ENCODE peak calls at places on chromosomes 4 and X, in six cellular contexts. G is neuronal stem cell, W is IMR-90, L is H9, M is mesenchymal stem cell, Z is H1. P is an unnamed sample.
A peak's percentile ranks its signal among the peaks of the same experiment; 100 is the strongest.

GRCh38 chrX:30141966-30142365 is 73.4 kb upstream of the MAGEB2 start:
- DNase-seq in G (peak; percentile 6), W (peak; percentile 59), L (no peak), M (peak; percentile 60), Z (no peak), P (peak; percentile 75)

GRCh38 chr4:154526151-154526550 is 24.0 kb downstream of the PLRG1 start:
- DNase-seq in G (no peak), W (no peak), L (no peak), M (no peak), Z (no peak), P (no peak)

GRCh38 chr4:152100378-152101201 is 339.8 kb upstream of the GATB start:
- DNase-seq in G (no peak), W (no peak), L (no peak), M (no peak), Z (no peak), P (no peak)

GRCh38 chrX:130110379-130111219 is at the start of gene ELF4:
- DNase-seq in G (no peak), W (peak; percentile 37), L (no peak), M (peak; percentile 62), Z (no peak), P (peak; percentile 45)

GRCh38 chr4:149549911-149550310 is 265.7 kb downstream of the IQCM start:
- DNase-seq in G (no peak), W (no peak), L (peak; percentile 62), M (no peak), Z (peak; percentile 43), P (peak; percentile 80)

GRCh38 chr4:147360301-147360700 is 120.6 kb upstream of the EDNRA start:
- DNase-seq in G (no peak), W (peak; percentile 92), L (no peak), M (peak; percentile 94), Z (no peak), P (no peak)

GRCh38 chrX:24277405-24277804 is 36.5 kb downstream of the SUPT20HL2 start:
- DNase-seq in G (no peak), W (no peak), L (no peak), M (no peak), Z (no peak), P (no peak)

GRCh38 chrX:80223922-80224579 is 196.2 kb upstream of the TENT5D start:
- DNase-seq in G (no peak), W (no peak), L (no peak), M (no peak), Z (no peak), P (peak; percentile 35)

GRCh38 chrX:97267376-97267775 is 383.7 kb downstream of the RPA4 start:
- DNase-seq in G (no peak), W (peak; percentile 9), L (no peak), M (peak; percentile 38), Z (no peak), P (no peak)

GRCh38 chrX:136747003-136747986 is 33.4 kb downstream of the ARHGEF6 start:
- DNase-seq in G (no peak), W (no peak), L (no peak), M (no peak), Z (no peak), P (no peak)

DNA sequence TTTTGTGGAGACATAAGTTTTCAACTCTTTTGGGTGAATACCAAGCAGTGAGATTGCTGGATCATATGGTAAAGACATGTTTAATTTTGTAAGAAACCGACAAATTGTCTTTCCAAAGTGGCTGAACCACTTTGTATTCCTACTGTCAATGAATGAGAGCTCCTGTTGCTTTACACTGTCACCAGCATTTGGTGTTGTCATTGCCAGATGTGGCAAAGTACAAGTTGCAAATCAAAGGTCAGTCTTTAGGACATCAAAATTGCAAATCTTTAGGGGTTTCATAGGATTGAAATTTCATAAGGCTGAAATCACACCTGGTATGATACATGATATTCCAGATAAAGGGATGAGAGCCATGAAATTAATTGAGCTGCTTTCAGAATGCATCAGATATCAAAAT is 67.7 kb upstream of the ELOVL6 start:
- DNase-seq in G (no peak), W (no peak), L (no peak), M (no peak), Z (no peak), P (no peak)
- H2BK15ac ChIP-seq in G (no peak overlapping the region), W (no peak overlapping the region), L (no peak overlapping the region), M (no peak overlapping the region), Z (no peak overlapping the region), P (no peak overlapping the region)

GRCh38 chr4:6782147-6782845 is at the start of gene KIAA0232:
- DNase-seq in G (peak; percentile 93), W (peak; percentile 93), L (peak; percentile 88), M (peak; percentile 94), Z (peak; percentile 62), P (peak; percentile 95)
- H2AK5ac ChIP-seq in G (peak within 1 kb of the TSS; percentile 98), W (no peak within 1 kb of the TSS), L (no peak within 1 kb of the TSS), M (no peak within 1 kb of the TSS), Z (no peak within 1 kb of the TSS), P (no peak within 1 kb of the TSS)

GRCh38 chr4:115938764-115939443 is 825.5 kb upstream of the NDST4 start:
- DNase-seq in G (no peak), W (no peak), L (no peak), M (no peak), Z (no peak), P (peak; percentile 11)
- H2BK15ac ChIP-seq in G (no peak overlapping the region), W (no peak overlapping the region), L (no peak overlapping the region), M (no peak overlapping the region), Z (no peak overlapping the region), P (no peak overlapping the region)

DNA sequence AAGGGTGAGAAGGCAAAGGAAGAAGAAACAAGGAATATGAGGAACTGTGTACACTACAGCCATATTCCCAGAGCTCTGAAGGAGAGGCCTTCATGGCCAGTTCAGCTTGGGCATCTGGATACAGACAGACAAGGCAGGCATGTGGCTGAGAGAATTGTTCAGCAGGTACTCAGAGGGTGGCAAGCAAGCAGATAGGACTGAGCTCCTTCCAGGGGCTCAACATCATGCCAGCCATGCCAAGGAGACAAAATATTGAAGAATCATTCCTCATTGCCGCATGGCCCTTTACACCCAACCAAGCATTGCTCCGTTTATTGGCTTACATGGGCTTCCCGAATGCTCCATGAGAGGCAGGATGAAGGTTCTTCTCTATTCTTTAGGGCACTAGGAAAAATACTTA is 78.5 kb upstream of the EFNB1 start:
- DNase-seq in G (no peak), W (no peak), L (no peak), M (no peak), Z (no peak), P (no peak)
- H2AK5ac ChIP-seq in G (no peak overlapping the region), W (no peak overlapping the region), L (no peak overlapping the region), M (no peak overlapping the region), Z (no peak overlapping the region), P (no peak overlapping the region)

GRCh38 chrX:84199688-84200087 is 11.7 kb upstream of the RPS6KA6 start:
- DNase-seq in G (no peak), W (no peak), L (no peak), M (no peak), Z (no peak), P (no peak)
- H2BK15ac ChIP-seq in G (no peak overlapping the region), W (no peak overlapping the region), L (no peak overlapping the region), M (no peak overlapping the region), Z (no peak overlapping the region), P (no peak overlapping the region)

GRCh38 chr4:32607978-32608377 is 1887.8 kb downstream of the PCDH7 start:
- DNase-seq in G (no peak), W (no peak), L (no peak), M (no peak), Z (no peak), P (no peak)
- H2AK5ac ChIP-seq in G (no peak overlapping the region), W (no peak overlapping the region), L (no peak overlapping the region), M (no peak overlapping the region), Z (no peak overlapping the region), P (no peak overlapping the region)

GRCh38 chr4:62543002-62543401 is 1342.9 kb downstream of the ADGRL3 start:
- DNase-seq in G (no peak), W (no peak), L (no peak), M (no peak), Z (no peak), P (no peak)
- H2BK15ac ChIP-seq in G (no peak overlapping the region), W (no peak overlapping the region), L (no peak overlapping the region), M (no peak overlapping the region), Z (no peak overlapping the region), P (no peak overlapping the region)

P was measured in mesendoderm.